ENCODE peak calls at places on chromosomes 1 and 21, in five cellular contexts. Q, D, V, Y and N are unnamed samples.

GRCh38 chr1:41333146-41333784 is 28.0 kb upstream of the FOXO6 start:
- DNase-seq in Q (no peak), D (no peak), V (peak), Y (no peak), N (peak)

GRCh38 chr1:112527266-112528010 is 18.7 kb downstream of the WNT2B start:
- DNase-seq in Q (no peak), D (no peak), V (peak), Y (no peak), N (peak)

GRCh38 chr1:64508521-64509096 is 38.7 kb downstream of the CACHD1 start:
- DNase-seq in Q (no peak), D (no peak), V (no peak), Y (no peak), N (no peak)

GRCh38 chr1:63915121-63915520 is 141.3 kb downstream of the ROR1 start:
- DNase-seq in Q (no peak), D (no peak), V (peak), Y (no peak), N (no peak)

GRCh38 chr1:34984435-34985062 is 598 bp downstream of the TMEM35B start:
- DNase-seq in Q (no peak), D (no peak), V (peak), Y (peak), N (peak)

GRCh38 chr1:174204697-174205308 is 45.5 kb downstream of the RABGAP1L start:
- DNase-seq in Q (no peak), D (no peak), V (no peak), Y (no peak), N (no peak)

GRCh38 chr1:23371987-23372386 is 2.4 kb upstream of the ZNF436 start:
- DNase-seq in Q (no peak), D (no peak), V (no peak), Y (no peak), N (no peak)

GRCh38 chr1:32546611-32547010 is 7.4 kb downstream of the ZBTB8A start:
- DNase-seq in Q (no peak), D (no peak), V (no peak), Y (no peak), N (no peak)

GRCh38 chr1:150162862-150163706 is 13.4 kb downstream of the PLEKHO1 start:
- DNase-seq in Q (no peak), D (no peak), V (peak), Y (peak), N (peak)

GRCh38 chr1:162736633-162737067 is 53.9 kb upstream of the HSD17B7 start:
- DNase-seq in Q (no peak), D (no peak), V (no peak), Y (no peak), N (no peak)

GRCh38 chr1:15311886-15312285 is 64.9 kb downstream of the FHAD1 start:
- DNase-seq in Q (no peak), D (no peak), V (no peak), Y (no peak), N (peak)

GRCh38 chr1:172918478-172918877 is 132.3 kb downstream of the TNFSF18 start:
- DNase-seq in Q (no peak), D (no peak), V (no peak), Y (no peak), N (no peak)

GRCh38 chr1:36436820-36437219 is 13.4 kb downstream of the OSCP1 start:
- DNase-seq in Q (no peak), D (no peak), V (no peak), Y (no peak), N (peak)

GRCh38 chr1:179077396-179077795 is 4.5 kb upstream of the TOR3A start:
- DNase-seq in Q (no peak), D (no peak), V (peak), Y (no peak), N (peak)

GRCh38 chr1:154176341-154176740 is 15.6 kb downstream of the TPM3 start:
- DNase-seq in Q (no peak), D (no peak), V (peak), Y (no peak), N (peak)

GRCh38 chr1:109488201-109488600 is 4.5 kb downstream of the ATXN7L2 start:
- DNase-seq in Q (no peak), D (no peak), V (no peak), Y (no peak), N (no peak)

GRCh38 chr1:160427625-160428024 is 27.3 kb downstream of the VANGL2 start:
- DNase-seq in Q (no peak), D (no peak), V (no peak), Y (no peak), N (no peak)

GRCh38 chr1:205285391-205286101 is 36.0 kb downstream of the NUAK2 start:
- DNase-seq in Q (peak), D (no peak), V (peak), Y (no peak), N (no peak)

GRCh38 chr21:16455978-16456377 is 726.2 kb downstream of the USP25 start:
- DNase-seq in Q (no peak), D (no peak), V (peak), Y (no peak), N (no peak)

GRCh38 chr1:119535381-119535780 is 28.4 kb downstream of the HSD3B1 start:
- DNase-seq in Q (no peak), D (no peak), V (no peak), Y (no peak), N (no peak)

GRCh38 chr1:119542492-119542946 is 35.5 kb downstream of the HSD3B1 start:
- DNase-seq in Q (no peak), D (no peak), V (no peak), Y (no peak), N (no peak)

GRCh38 chr1:119537979-119538378 is 31.0 kb downstream of the HSD3B1 start:
- DNase-seq in Q (no peak), D (no peak), V (no peak), Y (no peak), N (no peak)

GRCh38 chr1:119541389-119541788 is 34.4 kb downstream of the HSD3B1 start:
- DNase-seq in Q (no peak), D (no peak), V (no peak), Y (no peak), N (no peak)

DNA sequence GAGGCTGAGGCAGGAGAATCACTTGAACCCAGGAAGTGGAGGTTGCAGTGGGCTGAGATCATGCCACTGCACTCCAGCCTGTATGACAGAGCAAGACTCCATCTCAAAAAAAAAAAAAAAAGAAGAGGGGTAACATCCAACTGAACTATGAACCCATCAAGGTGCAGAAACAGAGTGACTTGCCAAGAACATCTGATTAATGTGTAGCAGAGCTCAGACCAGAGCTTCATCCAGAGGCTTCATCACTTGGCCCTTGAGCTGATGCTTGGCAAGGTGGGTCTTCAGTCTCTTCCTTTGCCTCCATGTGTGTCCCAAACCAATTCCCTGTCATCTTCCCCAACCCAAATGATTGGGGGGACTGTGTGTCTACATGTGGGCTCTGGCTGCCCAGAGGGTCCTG is 32.6 kb downstream of the HSD3B1 start:
- DNase-seq in Q (no peak), D (no peak), V (no peak), Y (no peak), N (no peak)
- TF ChIP-seq CTCF in Q (no peak), D (no peak), V (no peak), Y (no peak), N (no peak)

GRCh38 chr21:34511154-34511553 is 856 bp downstream of the KCNE1 start:
- DNase-seq in Q (no peak), D (no peak), V (peak), Y (no peak), N (no peak)

GRCh38 chr21:34509151-34509550 is 2.9 kb downstream of the KCNE1 start:
- DNase-seq in Q (no peak), D (no peak), V (no peak), Y (no peak), N (no peak)

GRCh38 chr21:34511787-34512451 is at the start of gene KCNE1:
- DNase-seq in Q (no peak), D (no peak), V (peak), Y (no peak), N (no peak)

GRCh38 chr21:34513109-34513675 is 1.2 kb upstream of the KCNE1 start:
- DNase-seq in Q (no peak), D (no peak), V (no peak), Y (no peak), N (no peak)

GRCh38 chr21:34510148-34511142 is 1.6 kb downstream of the KCNE1 start:
- DNase-seq in Q (no peak), D (no peak), V (peak), Y (peak), N (peak)
- TF ChIP-seq CTCF in Q (no peak), D (peak), V (peak), Y (peak), N (peak)

GRCh38 chr1:54481201-54481884 is 66.7 kb upstream of the ACOT11 start:
- DNase-seq in Q (no peak), D (no peak), V (no peak), Y (no peak), N (no peak)
- TF ChIP-seq CTCF in Q (no peak), D (no peak), V (no peak), Y (no peak), N (no peak)

GRCh38 chr1:223820515-223820858 is 25.3 kb downstream of the TP53BP2 start:
- DNase-seq in Q (no peak), D (no peak), V (no peak), Y (no peak), N (no peak)
- TF ChIP-seq CTCF in Q (no peak), D (no peak), V (no peak), Y (no peak), N (peak)